ENCODE peak calls at places on chromosomes 11 and 22, in five cellular contexts. C is neural progenitor cell, Q is H1, K is ovary, U is stomach. V is an unnamed sample. For H3K4me1 and H3K36me3, the result is how much of the 10 kb centered on the place peaks cover.

GRCh38 chr22:25666308-25666707 is 75.7 kb upstream of the MYO18B start:
- DNase-seq in C (no peak), K (peak), U (no peak), Q (no peak), V (no peak)

GRCh38 chr11:10991372-10991771 is 133.5 kb upstream of the ZBED5 start:
- DNase-seq in U (no peak), K (no peak), C (no peak), Q (no peak), V (no peak)

GRCh38 chr22:42926034-42926433 is 69.0 kb upstream of the ARFGAP3 start:
- DNase-seq in K (no peak), Q (no peak), U (peak), C (no peak), V (no peak)

GRCh38 chr11:27699926-27700350 is 317 bp downstream of the BDNF start:
- DNase-seq in C (no peak), K (no peak), U (no peak), Q (peak), V (no peak)

GRCh38 chr22:37525073-37525745 is 6.0 kb upstream of the CARD10 start:
- DNase-seq in C (no peak), Q (no peak), K (no peak), U (no peak), V (no peak)

GRCh38 chr22:32967285-32968101 is 90.7 kb downstream of the SYN3 start:
- DNase-seq in C (no peak), Q (no peak), K (no peak), U (no peak), V (no peak)

GRCh38 chr22:29081499-29082236 is 8.8 kb downstream of the KREMEN1 start:
- DNase-seq in K (no peak), C (no peak), Q (no peak), U (no peak), V (no peak)

GRCh38 chr11:47691979-47692378 is 23.2 kb downstream of the AGBL2 start:
- DNase-seq in U (no peak), C (no peak), K (no peak), Q (no peak), V (no peak)

GRCh38 chr22:31263896-31264295 is 28.4 kb downstream of the PIK3IP1 start:
- DNase-seq in Q (no peak), C (no peak), K (no peak), U (no peak), V (no peak)

GRCh38 chr11:75816561-75817239 is 1.7 kb downstream of the UVRAG start:
- DNase-seq in K (no peak), Q (no peak), U (no peak), C (no peak), V (peak)

GRCh38 chr22:20117656-20118571 is 888 bp upstream of the TRMT2A start:
- DNase-seq in Q (no peak), U (no peak), K (peak), C (peak), V (no peak)

GRCh38 chr11:100827934-100828661 is 141.0 kb downstream of the ARHGAP42 start:
- DNase-seq in U (no peak), K (no peak), C (peak), Q (no peak), V (no peak)

GRCh38 chr11:16097543-16097942 is 258.8 kb downstream of the SOX6 start:
- DNase-seq in C (peak), U (no peak), Q (no peak), K (no peak), V (peak)

GRCh38 chr11:70811915-70812314 is 413.6 kb downstream of the CTTN start:
- DNase-seq in U (no peak), C (no peak), Q (no peak), K (no peak), V (no peak)

GRCh38 chr22:32083814-32084213 is 40.8 kb downstream of the SLC5A1 start:
- DNase-seq in U (no peak), C (no peak), Q (no peak), K (no peak), V (no peak)

GRCh38 chr11:86703992-86704391 is 31.6 kb upstream of the ME3 start:
- DNase-seq in U (no peak), Q (no peak), C (no peak), K (no peak), V (no peak)

GRCh38 chr11:123457187-123457770 is 27.2 kb downstream of the GRAMD1B start:
- DNase-seq in K (no peak), U (no peak), C (no peak), Q (no peak), V (no peak)

GRCh38 chr11:119149371-119150275 is 771 bp downstream of the ABCG4 start:
- DNase-seq in K (no peak), Q (no peak), C (peak), U (no peak), V (peak)

GRCh38 chr11:70016666-70017347 is 61.3 kb upstream of the ANO1 start:
- DNase-seq in U (no peak), K (no peak), C (no peak), Q (no peak), V (no peak)

GRCh38 chr11:45209000-45209399 is 62.6 kb downstream of the PRDM11 start:
- DNase-seq in U (no peak), K (no peak), Q (no peak), C (no peak), V (no peak)

GRCh38 chr11:97259434-97259833 is 869.6 kb downstream of the JRKL start:
- DNase-seq in Q (no peak), U (no peak), K (no peak), C (no peak), V (no peak)

GRCh38 chr11:65419773-65420481 is 2.7 kb upstream of the NEAT1 start:
- DNase-seq in C (peak), Q (peak), K (peak), U (peak), V (peak)
- H3K4me1 ChIP-seq in C (half or more), Q (half or more), K (under half), U (half or more), V (half or more)

GRCh38 chr11:66317766-66318575 is 1.1 kb upstream of the CD248 start:
- DNase-seq in Q (no peak), K (peak), C (peak), U (peak), V (no peak)

GRCh38 chr11:66315921-66316811 is 678 bp downstream of the CD248 start:
- DNase-seq in C (no peak), U (no peak), Q (no peak), K (peak), V (no peak)

GRCh38 chr11:66316849-66317251 is at the start of gene CD248:
- DNase-seq in K (peak), C (peak), U (no peak), Q (no peak), V (no peak)

GRCh38 chr11:66318576-66318970 is 1.7 kb upstream of the CD248 start:
- DNase-seq in Q (no peak), U (no peak), K (no peak), C (no peak), V (no peak)

GRCh38 chr11:66317322-66317765 is 500 bp upstream of the CD248 start:
- DNase-seq in C (no peak), Q (no peak), K (peak), U (no peak), V (no peak)
- H3K4me3 ChIP-seq in C (no peak), Q (peak), K (peak), U (peak), V (no peak)

GRCh38 chr11:112730591-112730990 is 230.6 kb upstream of the NCAM1 start:
- DNase-seq in U (no peak), C (no peak), Q (no peak), K (no peak), V (no peak)
- H3K36me3 ChIP-seq in U (under half), C (under half), Q (under half), K (under half), V (under half)

GRCh38 chr11:128411812-128412211 is 175.5 kb downstream of the ETS1 start:
- DNase-seq in K (no peak), C (no peak), Q (no peak), U (no peak), V (no peak)
- H3K4me1 ChIP-seq in K (under half), C (under half), Q (under half), U (under half), V (under half)

DNA sequence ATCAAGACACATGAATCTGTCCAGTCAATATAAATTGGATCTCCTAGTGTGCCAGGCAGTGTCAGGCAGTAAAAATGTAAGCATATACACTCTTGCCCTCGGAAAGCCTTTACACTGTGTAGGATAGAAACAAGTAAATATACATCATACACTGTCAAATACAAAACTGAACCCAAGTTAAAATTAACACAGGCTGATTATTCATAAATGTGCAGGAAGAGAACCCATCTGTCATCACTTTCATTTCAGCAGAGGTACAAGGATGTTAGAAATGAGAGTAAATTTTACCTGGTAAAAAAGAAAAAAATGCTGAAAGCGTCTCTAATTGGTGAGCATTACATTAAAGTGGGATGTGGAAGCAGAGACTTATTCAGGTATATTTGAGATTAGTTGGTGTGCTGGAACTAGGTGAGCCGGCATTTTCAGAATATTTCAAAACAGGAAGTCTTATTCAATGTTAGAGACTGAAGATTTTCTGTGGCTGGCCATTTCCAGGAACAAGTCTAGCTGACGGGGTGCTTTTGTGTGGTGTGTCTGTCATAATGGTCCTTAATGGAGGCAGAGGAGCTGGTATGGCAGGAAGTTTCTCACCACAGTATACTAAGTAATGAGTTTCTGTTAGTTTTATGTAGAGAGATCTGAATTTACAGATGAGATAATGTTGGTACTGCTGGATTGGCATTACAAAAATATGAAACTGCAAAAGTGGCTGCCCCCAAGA is 192.6 kb downstream of the CASP12 start:
- DNase-seq in Q (no peak), U (peak), K (no peak), C (no peak), V (no peak)
- H3K4me3 ChIP-seq in Q (no peak), U (no peak), K (no peak), C (no peak), V (no peak)

DNA sequence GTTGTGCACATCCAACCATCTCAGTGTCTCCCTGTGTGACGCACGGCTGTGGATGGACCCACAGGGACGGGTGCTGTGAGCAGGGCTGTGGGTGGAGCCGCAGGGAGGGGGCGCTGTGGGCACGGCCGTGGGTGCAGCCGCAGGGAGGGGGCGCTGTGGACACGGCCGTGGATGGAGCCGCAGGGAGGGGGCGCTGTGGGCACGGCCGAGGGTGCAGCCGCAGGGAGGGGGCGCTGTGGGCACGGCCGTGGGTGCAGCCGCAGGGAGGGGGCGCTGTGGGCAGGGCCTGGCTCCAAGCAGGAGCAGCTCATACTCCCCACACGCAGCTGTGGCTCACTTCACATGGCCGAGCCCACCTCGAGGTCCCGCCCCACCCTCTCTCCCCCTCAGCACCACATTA is 6.0 kb upstream of the MAPK11 start:
- DNase-seq in U (peak), K (peak), C (no peak), Q (peak), V (no peak)
- H3K36me3 ChIP-seq in U (half or more), K (under half), C (under half), Q (half or more), V (under half)

GRCh38 chr11:122107045-122107444 is 9.0 kb downstream of the BLID start:
- DNase-seq in K (no peak), Q (no peak), C (no peak), U (no peak), V (no peak)

GRCh38 chr11:122107566-122107965 is 8.4 kb downstream of the BLID start:
- DNase-seq in U (no peak), Q (no peak), K (no peak), C (no peak), V (no peak)

GRCh38 chr11:122108192-122108799 is 7.7 kb downstream of the BLID start:
- DNase-seq in C (peak), U (no peak), K (no peak), Q (peak), V (peak)

GRCh38 chr11:122109932-122110331 is 6.1 kb downstream of the BLID start:
- DNase-seq in K (no peak), C (no peak), U (no peak), Q (no peak), V (no peak)

DNA sequence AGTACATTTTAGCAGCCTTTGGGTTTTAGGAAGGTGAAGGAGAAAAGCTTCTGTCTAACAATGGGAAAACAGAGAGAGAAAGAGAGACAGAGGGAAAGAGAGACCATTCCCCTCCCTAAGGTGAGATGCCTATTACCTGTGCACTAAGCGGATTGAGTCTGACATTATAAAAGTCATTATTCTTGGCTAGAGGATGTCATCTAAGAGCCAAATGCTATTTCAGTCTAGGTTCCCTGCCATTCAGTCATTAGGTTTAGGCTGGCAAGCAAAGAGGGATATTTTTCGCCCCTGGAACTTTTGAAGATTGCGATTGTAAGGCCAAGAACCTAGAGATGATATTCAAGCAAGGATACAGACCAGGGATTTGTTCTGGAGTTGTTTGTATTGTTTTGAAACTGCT is 7.2 kb downstream of the BLID start:
- DNase-seq in C (no peak), K (no peak), U (no peak), Q (no peak), V (no peak)
- H3K4me1 ChIP-seq in C (under half), K (under half), U (under half), Q (under half), V (under half)

DNA sequence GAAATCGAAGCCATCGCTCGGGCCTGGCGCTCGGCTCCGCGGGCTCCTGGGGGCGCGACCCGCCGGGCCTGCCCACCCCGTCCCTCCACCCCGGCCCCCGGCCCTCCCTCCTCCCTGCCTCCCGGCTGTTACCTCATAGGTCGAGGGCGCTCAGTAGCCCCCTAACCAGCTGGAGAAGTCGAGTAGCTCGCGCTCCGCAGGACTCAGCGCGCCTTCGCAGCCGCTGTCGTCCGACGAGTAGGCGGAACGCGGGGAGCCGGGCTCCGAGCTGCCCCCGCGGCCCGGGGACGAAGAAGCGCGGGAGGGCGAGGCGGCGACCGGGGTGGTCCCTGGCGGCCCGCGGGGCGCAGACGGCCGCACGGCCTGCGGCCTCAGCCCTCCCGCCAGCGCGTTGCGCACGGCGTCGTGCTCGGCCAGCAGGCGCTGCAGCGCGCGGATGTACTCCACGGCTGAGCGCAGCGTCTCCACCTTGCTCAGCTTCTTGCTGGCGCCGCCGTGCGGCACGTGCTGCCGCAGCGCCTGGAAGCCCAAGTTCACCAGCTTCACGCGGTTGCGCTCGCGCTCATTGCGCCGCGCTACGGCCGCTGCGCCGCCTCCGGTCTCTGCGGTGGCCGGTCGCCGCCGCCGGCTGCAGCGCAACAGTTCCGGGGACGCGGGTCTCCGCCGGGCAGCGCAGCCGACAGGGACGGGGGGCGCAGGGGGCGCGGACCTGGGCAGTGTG is 627 bp downstream of the ASCL2 start:
- DNase-seq in U (peak), K (peak), Q (peak), C (peak), V (no peak)
- H3K4me3 ChIP-seq in U (peak), K (peak), Q (peak), C (peak), V (no peak)

GRCh38 chr22:41638748-41639147 is 17.7 kb downstream of the XRCC6 start:
- DNase-seq in C (no peak), Q (no peak), K (no peak), U (no peak), V (no peak)

GRCh38 chr22:41641854-41642253 is 20.8 kb downstream of the XRCC6 start:
- DNase-seq in U (no peak), C (no peak), Q (no peak), K (no peak), V (no peak)

GRCh38 chr22:41638124-41638523 is 17.0 kb downstream of the XRCC6 start:
- DNase-seq in Q (no peak), K (no peak), C (no peak), U (no peak), V (no peak)

GRCh38 chr22:41636467-41636866 is 15.4 kb downstream of the XRCC6 start:
- DNase-seq in U (no peak), K (no peak), C (no peak), Q (no peak), V (no peak)
- H3K36me3 ChIP-seq in U (half or more), K (under half), C (under half), Q (half or more), V (half or more)